ENCODE peak calls at places on chromosomes 1 and 21, in nine cellular contexts. One of them, this sample, is unnamed.

GRCh38 chr1:23801876-23802275 is 1.3 kb upstream of the GALE start:
- DNase-seq in smooth muscle cell of the brain vasculature: no peak
- DNase-seq in PC-3: no peak
- DNase-seq in activated T-helper 2 cell treated with anti-CD3 and anti-CD28 coated beads, Interferon-gamma antibody, Interleukin-2, Interleukin-4, amounts not matched to agents 10 μg/mL and 5 μg/mL and 100 μg/mL, durations not matched to agents 14 hours and 24 hours and 36 hours: no peak
- DNase-seq in fibroblast of pulmonary artery: no peak
- DNase-seq in GM12865: no peak
- DNase-seq in H7: no peak
- DNase-seq in left ventricle myocardium inferior: no peak
- DNase-seq in mammary epithelial cell: no peak
- DNase-seq in this sample: no peak

GRCh38 chr1:42777860-42778259 is 6.9 kb upstream of the TMEM269 start:
- DNase-seq in fibroblast of pulmonary artery: peak; percentile 66
- DNase-seq in mammary epithelial cell: no peak
- DNase-seq in smooth muscle cell of the brain vasculature: no peak
- DNase-seq in activated T-helper 2 cell treated with anti-CD3 and anti-CD28 coated beads, Interferon-gamma antibody, Interleukin-2, Interleukin-4, amounts not matched to agents 10 μg/mL and 5 μg/mL and 100 μg/mL, durations not matched to agents 14 hours and 24 hours and 36 hours: no peak
- DNase-seq in PC-3: peak; percentile 48
- DNase-seq in left ventricle myocardium inferior: no peak
- DNase-seq in H7: peak; percentile 82
- DNase-seq in GM12865: peak; percentile 42
- DNase-seq in this sample: no peak

GRCh38 chr1:96722161-96722908 is 751 bp downstream of the PTBP2 start:
- DNase-seq in left ventricle myocardium inferior: peak; percentile 66
- DNase-seq in smooth muscle cell of the brain vasculature: no peak
- DNase-seq in activated T-helper 2 cell treated with anti-CD3 and anti-CD28 coated beads, Interferon-gamma antibody, Interleukin-2, Interleukin-4, amounts not matched to agents 10 μg/mL and 5 μg/mL and 100 μg/mL, durations not matched to agents 14 hours and 24 hours and 36 hours: no peak
- DNase-seq in PC-3: peak; percentile 17
- DNase-seq in fibroblast of pulmonary artery: peak; percentile 74
- DNase-seq in H7: peak; percentile 83
- DNase-seq in mammary epithelial cell: peak; percentile 55
- DNase-seq in GM12865: peak; percentile 22
- DNase-seq in this sample: peak; percentile 2

GRCh38 chr1:240498335-240498734 is 113.6 kb downstream of the GREM2 start:
- DNase-seq in fibroblast of pulmonary artery: no peak
- DNase-seq in PC-3: no peak
- DNase-seq in GM12865: no peak
- DNase-seq in activated T-helper 2 cell treated with anti-CD3 and anti-CD28 coated beads, Interferon-gamma antibody, Interleukin-2, Interleukin-4, amounts not matched to agents 10 μg/mL and 5 μg/mL and 100 μg/mL, durations not matched to agents 14 hours and 24 hours and 36 hours: no peak
- DNase-seq in mammary epithelial cell: no peak
- DNase-seq in smooth muscle cell of the brain vasculature: no peak
- DNase-seq in H7: no peak
- DNase-seq in left ventricle myocardium inferior: no peak
- DNase-seq in this sample: no peak

GRCh38 chr1:228514421-228514820 is 27.2 kb downstream of the RNF187 start:
- DNase-seq in activated T-helper 2 cell treated with anti-CD3 and anti-CD28 coated beads, Interferon-gamma antibody, Interleukin-2, Interleukin-4, amounts not matched to agents 10 μg/mL and 5 μg/mL and 100 μg/mL, durations not matched to agents 14 hours and 24 hours and 36 hours: no peak
- DNase-seq in mammary epithelial cell: no peak
- DNase-seq in left ventricle myocardium inferior: no peak
- DNase-seq in GM12865: no peak
- DNase-seq in smooth muscle cell of the brain vasculature: no peak
- DNase-seq in PC-3: no peak
- DNase-seq in H7: no peak
- DNase-seq in fibroblast of pulmonary artery: no peak
- DNase-seq in this sample: no peak

GRCh38 chr1:68269637-68270430 is 37.5 kb upstream of the WLS start:
- DNase-seq in left ventricle myocardium inferior: no peak
- DNase-seq in H7: no peak
- DNase-seq in activated T-helper 2 cell treated with anti-CD3 and anti-CD28 coated beads, Interferon-gamma antibody, Interleukin-2, Interleukin-4, amounts not matched to agents 10 μg/mL and 5 μg/mL and 100 μg/mL, durations not matched to agents 14 hours and 24 hours and 36 hours: no peak
- DNase-seq in GM12865: no peak
- DNase-seq in fibroblast of pulmonary artery: peak; percentile 36
- DNase-seq in smooth muscle cell of the brain vasculature: no peak
- DNase-seq in PC-3: peak; percentile 81
- DNase-seq in mammary epithelial cell: peak; percentile 46
- DNase-seq in this sample: peak; percentile 51

GRCh38 chr1:226125097-226125630 is 61.4 kb downstream of the ACBD3 start:
- DNase-seq in smooth muscle cell of the brain vasculature: no peak
- DNase-seq in mammary epithelial cell: peak; percentile 72
- DNase-seq in PC-3: peak; percentile 99
- DNase-seq in fibroblast of pulmonary artery: peak; percentile 84
- DNase-seq in left ventricle myocardium inferior: peak; percentile 83
- DNase-seq in H7: peak; percentile 95
- DNase-seq in GM12865: peak; percentile 93
- DNase-seq in activated T-helper 2 cell treated with anti-CD3 and anti-CD28 coated beads, Interferon-gamma antibody, Interleukin-2, Interleukin-4, amounts not matched to agents 10 μg/mL and 5 μg/mL and 100 μg/mL, durations not matched to agents 14 hours and 24 hours and 36 hours: peak; percentile 80
- DNase-seq in this sample: peak; percentile 57

GRCh38 chr1:230976825-230977747 is 1.6 kb downstream of the TTC13 start:
- DNase-seq in PC-3: no peak
- DNase-seq in smooth muscle cell of the brain vasculature: no peak
- DNase-seq in fibroblast of pulmonary artery: no peak
- DNase-seq in left ventricle myocardium inferior: no peak
- DNase-seq in activated T-helper 2 cell treated with anti-CD3 and anti-CD28 coated beads, Interferon-gamma antibody, Interleukin-2, Interleukin-4, amounts not matched to agents 10 μg/mL and 5 μg/mL and 100 μg/mL, durations not matched to agents 14 hours and 24 hours and 36 hours: peak; percentile 27
- DNase-seq in mammary epithelial cell: no peak
- DNase-seq in GM12865: peak; percentile 59
- DNase-seq in H7: peak; percentile 7
- DNase-seq in this sample: no peak

GRCh38 chr1:3652538-3653285 is 396 bp downstream of the TP73 start:
- DNase-seq in smooth muscle cell of the brain vasculature: no peak
- DNase-seq in GM12865: peak; percentile 65
- DNase-seq in activated T-helper 2 cell treated with anti-CD3 and anti-CD28 coated beads, Interferon-gamma antibody, Interleukin-2, Interleukin-4, amounts not matched to agents 10 μg/mL and 5 μg/mL and 100 μg/mL, durations not matched to agents 14 hours and 24 hours and 36 hours: no peak
- DNase-seq in H7: peak; percentile 84
- DNase-seq in PC-3: no peak
- DNase-seq in left ventricle myocardium inferior: no peak
- DNase-seq in mammary epithelial cell: no peak
- DNase-seq in fibroblast of pulmonary artery: no peak
- DNase-seq in this sample: no peak

GRCh38 chr1:1171551-1172340 is 1.9 kb upstream of the TTLL10 start:
- DNase-seq in left ventricle myocardium inferior: no peak
- DNase-seq in H7: peak; percentile 55
- DNase-seq in fibroblast of pulmonary artery: no peak
- DNase-seq in mammary epithelial cell: no peak
- DNase-seq in GM12865: peak; percentile 34
- DNase-seq in smooth muscle cell of the brain vasculature: no peak
- DNase-seq in PC-3: no peak
- DNase-seq in activated T-helper 2 cell treated with anti-CD3 and anti-CD28 coated beads, Interferon-gamma antibody, Interleukin-2, Interleukin-4, amounts not matched to agents 10 μg/mL and 5 μg/mL and 100 μg/mL, durations not matched to agents 14 hours and 24 hours and 36 hours: no peak
- DNase-seq in this sample: no peak

GRCh38 chr1:154870117-154870571 is at the start of gene KCNN3:
- DNase-seq in fibroblast of pulmonary artery: peak; percentile 91
- DNase-seq in left ventricle myocardium inferior: peak; percentile 94
- DNase-seq in PC-3: peak; percentile 66
- DNase-seq in H7: peak; percentile 98
- DNase-seq in GM12865: peak; percentile 96
- DNase-seq in activated T-helper 2 cell treated with anti-CD3 and anti-CD28 coated beads, Interferon-gamma antibody, Interleukin-2, Interleukin-4, amounts not matched to agents 10 μg/mL and 5 μg/mL and 100 μg/mL, durations not matched to agents 14 hours and 24 hours and 36 hours: peak; percentile 79
- DNase-seq in smooth muscle cell of the brain vasculature: peak; percentile 62
- DNase-seq in mammary epithelial cell: peak; percentile 87
- DNase-seq in this sample: peak; percentile 41

GRCh38 chr1:186187601-186188000 is 187.5 kb downstream of the TPR start:
- DNase-seq in H7: no peak
- DNase-seq in left ventricle myocardium inferior: no peak
- DNase-seq in GM12865: peak; percentile 26
- DNase-seq in fibroblast of pulmonary artery: no peak
- DNase-seq in PC-3: peak; percentile 83
- DNase-seq in activated T-helper 2 cell treated with anti-CD3 and anti-CD28 coated beads, Interferon-gamma antibody, Interleukin-2, Interleukin-4, amounts not matched to agents 10 μg/mL and 5 μg/mL and 100 μg/mL, durations not matched to agents 14 hours and 24 hours and 36 hours: no peak
- DNase-seq in smooth muscle cell of the brain vasculature: no peak
- DNase-seq in mammary epithelial cell: peak; percentile 92
- DNase-seq in this sample: no peak

GRCh38 chr1:214551052-214551435 is 358 bp downstream of the PTPN14 start:
- DNase-seq in GM12865: no peak
- DNase-seq in mammary epithelial cell: no peak
- DNase-seq in PC-3: no peak
- DNase-seq in H7: peak; percentile 80
- DNase-seq in fibroblast of pulmonary artery: no peak
- DNase-seq in smooth muscle cell of the brain vasculature: no peak
- DNase-seq in left ventricle myocardium inferior: peak; percentile 57
- DNase-seq in activated T-helper 2 cell treated with anti-CD3 and anti-CD28 coated beads, Interferon-gamma antibody, Interleukin-2, Interleukin-4, amounts not matched to agents 10 μg/mL and 5 μg/mL and 100 μg/mL, durations not matched to agents 14 hours and 24 hours and 36 hours: peak; percentile 17
- DNase-seq in this sample: no peak

GRCh38 chr1:201076036-201076435 is 36.2 kb downstream of the CACNA1S start:
- DNase-seq in mammary epithelial cell: no peak
- DNase-seq in activated T-helper 2 cell treated with anti-CD3 and anti-CD28 coated beads, Interferon-gamma antibody, Interleukin-2, Interleukin-4, amounts not matched to agents 10 μg/mL and 5 μg/mL and 100 μg/mL, durations not matched to agents 14 hours and 24 hours and 36 hours: no peak
- DNase-seq in fibroblast of pulmonary artery: no peak
- DNase-seq in smooth muscle cell of the brain vasculature: no peak
- DNase-seq in H7: no peak
- DNase-seq in PC-3: no peak
- DNase-seq in GM12865: no peak
- DNase-seq in left ventricle myocardium inferior: no peak
- DNase-seq in this sample: no peak

GRCh38 chr1:181089017-181089776 is 697 bp downstream of the IER5 start:
- DNase-seq in mammary epithelial cell: no peak
- DNase-seq in GM12865: peak; percentile 48
- DNase-seq in H7: peak; percentile 65
- DNase-seq in fibroblast of pulmonary artery: no peak
- DNase-seq in left ventricle myocardium inferior: peak; percentile 39
- DNase-seq in smooth muscle cell of the brain vasculature: no peak
- DNase-seq in activated T-helper 2 cell treated with anti-CD3 and anti-CD28 coated beads, Interferon-gamma antibody, Interleukin-2, Interleukin-4, amounts not matched to agents 10 μg/mL and 5 μg/mL and 100 μg/mL, durations not matched to agents 14 hours and 24 hours and 36 hours: peak; percentile 43
- DNase-seq in PC-3: no peak
- DNase-seq in this sample: no peak

GRCh38 chr1:173249349-173249748 is 42.2 kb upstream of the TNFSF4 start:
- DNase-seq in left ventricle myocardium inferior: no peak
- DNase-seq in fibroblast of pulmonary artery: peak; percentile 8
- DNase-seq in activated T-helper 2 cell treated with anti-CD3 and anti-CD28 coated beads, Interferon-gamma antibody, Interleukin-2, Interleukin-4, amounts not matched to agents 10 μg/mL and 5 μg/mL and 100 μg/mL, durations not matched to agents 14 hours and 24 hours and 36 hours: no peak
- DNase-seq in H7: no peak
- DNase-seq in mammary epithelial cell: peak; percentile 63
- DNase-seq in GM12865: no peak
- DNase-seq in smooth muscle cell of the brain vasculature: no peak
- DNase-seq in PC-3: peak; percentile 51
- DNase-seq in this sample: no peak

GRCh38 chr1:202952818-202953217 is 5.3 kb downstream of the ADIPOR1 start:
- DNase-seq in left ventricle myocardium inferior: no peak
- DNase-seq in activated T-helper 2 cell treated with anti-CD3 and anti-CD28 coated beads, Interferon-gamma antibody, Interleukin-2, Interleukin-4, amounts not matched to agents 10 μg/mL and 5 μg/mL and 100 μg/mL, durations not matched to agents 14 hours and 24 hours and 36 hours: no peak
- DNase-seq in mammary epithelial cell: peak; percentile 93
- DNase-seq in H7: no peak
- DNase-seq in PC-3: peak; percentile 80
- DNase-seq in fibroblast of pulmonary artery: peak; percentile 95
- DNase-seq in smooth muscle cell of the brain vasculature: no peak
- DNase-seq in GM12865: no peak
- DNase-seq in this sample: no peak

GRCh38 chr1:61082336-61083013 is at the start of gene NFIA:
- DNase-seq in mammary epithelial cell: peak; percentile 62
- DNase-seq in H7: peak; percentile 64
- DNase-seq in smooth muscle cell of the brain vasculature: no peak
- DNase-seq in left ventricle myocardium inferior: peak; percentile 54
- DNase-seq in GM12865: no peak
- DNase-seq in PC-3: peak; percentile 68
- DNase-seq in fibroblast of pulmonary artery: peak; percentile 85
- DNase-seq in activated T-helper 2 cell treated with anti-CD3 and anti-CD28 coated beads, Interferon-gamma antibody, Interleukin-2, Interleukin-4, amounts not matched to agents 10 μg/mL and 5 μg/mL and 100 μg/mL, durations not matched to agents 14 hours and 24 hours and 36 hours: no peak
- DNase-seq in this sample: peak; percentile 59

GRCh38 chr1:224340711-224341384 is 10.9 kb upstream of the NVL start:
- DNase-seq in left ventricle myocardium inferior: peak; percentile 23
- DNase-seq in H7: peak; percentile 81
- DNase-seq in fibroblast of pulmonary artery: no peak
- DNase-seq in mammary epithelial cell: no peak
- DNase-seq in PC-3: peak; percentile 36
- DNase-seq in GM12865: peak; percentile 37
- DNase-seq in activated T-helper 2 cell treated with anti-CD3 and anti-CD28 coated beads, Interferon-gamma antibody, Interleukin-2, Interleukin-4, amounts not matched to agents 10 μg/mL and 5 μg/mL and 100 μg/mL, durations not matched to agents 14 hours and 24 hours and 36 hours: no peak
- DNase-seq in smooth muscle cell of the brain vasculature: no peak
- DNase-seq in this sample: no peak

GRCh38 chr1:231279081-231279480 is 38.1 kb downstream of the GNPAT start:
- DNase-seq in PC-3: peak; percentile 12
- DNase-seq in smooth muscle cell of the brain vasculature: peak; percentile 45
- DNase-seq in H7: no peak
- DNase-seq in activated T-helper 2 cell treated with anti-CD3 and anti-CD28 coated beads, Interferon-gamma antibody, Interleukin-2, Interleukin-4, amounts not matched to agents 10 μg/mL and 5 μg/mL and 100 μg/mL, durations not matched to agents 14 hours and 24 hours and 36 hours: no peak
- DNase-seq in left ventricle myocardium inferior: no peak
- DNase-seq in mammary epithelial cell: peak; percentile 68
- DNase-seq in fibroblast of pulmonary artery: peak; percentile 70
- DNase-seq in GM12865: no peak
- DNase-seq in this sample: no peak

GRCh38 chr1:12140676-12141532 is 25.9 kb upstream of the TNFRSF1B start:
- DNase-seq in activated T-helper 2 cell treated with anti-CD3 and anti-CD28 coated beads, Interferon-gamma antibody, Interleukin-2, Interleukin-4, amounts not matched to agents 10 μg/mL and 5 μg/mL and 100 μg/mL, durations not matched to agents 14 hours and 24 hours and 36 hours: no peak
- DNase-seq in GM12865: no peak
- DNase-seq in PC-3: no peak
- DNase-seq in fibroblast of pulmonary artery: no peak
- DNase-seq in smooth muscle cell of the brain vasculature: no peak
- DNase-seq in mammary epithelial cell: no peak
- DNase-seq in left ventricle myocardium inferior: peak; percentile 25
- DNase-seq in H7: no peak
- DNase-seq in this sample: no peak

GRCh38 chr1:17704176-17704575 is 51.0 kb upstream of the ACTL8 start:
- DNase-seq in mammary epithelial cell: no peak
- DNase-seq in smooth muscle cell of the brain vasculature: no peak
- DNase-seq in H7: no peak
- DNase-seq in activated T-helper 2 cell treated with anti-CD3 and anti-CD28 coated beads, Interferon-gamma antibody, Interleukin-2, Interleukin-4, amounts not matched to agents 10 μg/mL and 5 μg/mL and 100 μg/mL, durations not matched to agents 14 hours and 24 hours and 36 hours: no peak
- DNase-seq in fibroblast of pulmonary artery: no peak
- DNase-seq in GM12865: no peak
- DNase-seq in left ventricle myocardium inferior: no peak
- DNase-seq in PC-3: no peak
- DNase-seq in this sample: no peak

GRCh38 chr1:209546390-209547080 is 37.0 kb upstream of the CAMK1G start:
- DNase-seq in activated T-helper 2 cell treated with anti-CD3 and anti-CD28 coated beads, Interferon-gamma antibody, Interleukin-2, Interleukin-4, amounts not matched to agents 10 μg/mL and 5 μg/mL and 100 μg/mL, durations not matched to agents 14 hours and 24 hours and 36 hours: no peak
- DNase-seq in H7: no peak
- DNase-seq in left ventricle myocardium inferior: no peak
- DNase-seq in mammary epithelial cell: no peak
- DNase-seq in smooth muscle cell of the brain vasculature: no peak
- DNase-seq in PC-3: no peak
- DNase-seq in GM12865: no peak
- DNase-seq in fibroblast of pulmonary artery: no peak
- DNase-seq in this sample: no peak

GRCh38 chr1:199693724-199694123 is 333.8 kb upstream of the NR5A2 start:
- DNase-seq in GM12865: no peak
- DNase-seq in PC-3: no peak
- DNase-seq in fibroblast of pulmonary artery: no peak
- DNase-seq in activated T-helper 2 cell treated with anti-CD3 and anti-CD28 coated beads, Interferon-gamma antibody, Interleukin-2, Interleukin-4, amounts not matched to agents 10 μg/mL and 5 μg/mL and 100 μg/mL, durations not matched to agents 14 hours and 24 hours and 36 hours: no peak
- DNase-seq in smooth muscle cell of the brain vasculature: no peak
- DNase-seq in H7: no peak
- DNase-seq in left ventricle myocardium inferior: no peak
- DNase-seq in mammary epithelial cell: no peak
- DNase-seq in this sample: no peak

GRCh38 chr21:26140185-26140584 is 30.4 kb downstream of the APP start:
- DNase-seq in PC-3: peak; percentile 98
- DNase-seq in activated T-helper 2 cell treated with anti-CD3 and anti-CD28 coated beads, Interferon-gamma antibody, Interleukin-2, Interleukin-4, amounts not matched to agents 10 μg/mL and 5 μg/mL and 100 μg/mL, durations not matched to agents 14 hours and 24 hours and 36 hours: no peak
- DNase-seq in H7: no peak
- DNase-seq in left ventricle myocardium inferior: peak; percentile 53
- DNase-seq in smooth muscle cell of the brain vasculature: no peak
- DNase-seq in mammary epithelial cell: peak; percentile 90
- DNase-seq in GM12865: no peak
- DNase-seq in fibroblast of pulmonary artery: peak; percentile 99
- DNase-seq in this sample: peak; percentile 92

GRCh38 chr1:70429219-70429618 is 18.2 kb downstream of the CTH start:
- DNase-seq in H7: no peak
- DNase-seq in PC-3: peak; percentile 91
- DNase-seq in smooth muscle cell of the brain vasculature: no peak
- DNase-seq in fibroblast of pulmonary artery: no peak
- DNase-seq in activated T-helper 2 cell treated with anti-CD3 and anti-CD28 coated beads, Interferon-gamma antibody, Interleukin-2, Interleukin-4, amounts not matched to agents 10 μg/mL and 5 μg/mL and 100 μg/mL, durations not matched to agents 14 hours and 24 hours and 36 hours: no peak
- DNase-seq in GM12865: no peak
- DNase-seq in left ventricle myocardium inferior: no peak
- DNase-seq in mammary epithelial cell: no peak
- DNase-seq in this sample: no peak

GRCh38 chr1:101290922-101291561 is 54.2 kb downstream of the S1PR1 start:
- DNase-seq in H7: no peak
- DNase-seq in fibroblast of pulmonary artery: no peak
- DNase-seq in GM12865: peak; percentile 39
- DNase-seq in left ventricle myocardium inferior: no peak
- DNase-seq in mammary epithelial cell: no peak
- DNase-seq in PC-3: no peak
- DNase-seq in activated T-helper 2 cell treated with anti-CD3 and anti-CD28 coated beads, Interferon-gamma antibody, Interleukin-2, Interleukin-4, amounts not matched to agents 10 μg/mL and 5 μg/mL and 100 μg/mL, durations not matched to agents 14 hours and 24 hours and 36 hours: no peak
- DNase-seq in smooth muscle cell of the brain vasculature: no peak
- DNase-seq in this sample: no peak

GRCh38 chr1:232428781-232429530 is 201.0 kb downstream of the SIPA1L2 start:
- DNase-seq in H7: no peak
- DNase-seq in mammary epithelial cell: no peak
- DNase-seq in fibroblast of pulmonary artery: peak; percentile 24
- DNase-seq in left ventricle myocardium inferior: no peak
- DNase-seq in smooth muscle cell of the brain vasculature: peak; percentile 10
- DNase-seq in activated T-helper 2 cell treated with anti-CD3 and anti-CD28 coated beads, Interferon-gamma antibody, Interleukin-2, Interleukin-4, amounts not matched to agents 10 μg/mL and 5 μg/mL and 100 μg/mL, durations not matched to agents 14 hours and 24 hours and 36 hours: no peak
- DNase-seq in GM12865: no peak
- DNase-seq in PC-3: peak; percentile 62
- DNase-seq in this sample: no peak

GRCh38 chr1:178344513-178345077 is 152.2 kb downstream of the CLEC20A start:
- DNase-seq in fibroblast of pulmonary artery: peak; percentile 97
- DNase-seq in mammary epithelial cell: peak; percentile 87
- DNase-seq in smooth muscle cell of the brain vasculature: peak; percentile 28
- DNase-seq in activated T-helper 2 cell treated with anti-CD3 and anti-CD28 coated beads, Interferon-gamma antibody, Interleukin-2, Interleukin-4, amounts not matched to agents 10 μg/mL and 5 μg/mL and 100 μg/mL, durations not matched to agents 14 hours and 24 hours and 36 hours: no peak
- DNase-seq in left ventricle myocardium inferior: no peak
- DNase-seq in H7: peak; percentile 42
- DNase-seq in PC-3: peak; percentile 66
- DNase-seq in GM12865: peak; percentile 16
- DNase-seq in this sample: peak; percentile 51

GRCh38 chr1:89295187-89295586 is 22.5 kb upstream of the GBP5 start:
- DNase-seq in smooth muscle cell of the brain vasculature: no peak
- DNase-seq in H7: no peak
- DNase-seq in left ventricle myocardium inferior: no peak
- DNase-seq in PC-3: no peak
- DNase-seq in fibroblast of pulmonary artery: no peak
- DNase-seq in GM12865: no peak
- DNase-seq in activated T-helper 2 cell treated with anti-CD3 and anti-CD28 coated beads, Interferon-gamma antibody, Interleukin-2, Interleukin-4, amounts not matched to agents 10 μg/mL and 5 μg/mL and 100 μg/mL, durations not matched to agents 14 hours and 24 hours and 36 hours: no peak
- DNase-seq in mammary epithelial cell: no peak
- DNase-seq in this sample: no peak

GRCh38 chr1:1212780-1213152 is 1.2 kb downstream of the TNFRSF4 start:
- DNase-seq in activated T-helper 2 cell treated with anti-CD3 and anti-CD28 coated beads, Interferon-gamma antibody, Interleukin-2, Interleukin-4, amounts not matched to agents 10 μg/mL and 5 μg/mL and 100 μg/mL, durations not matched to agents 14 hours and 24 hours and 36 hours: no peak
- DNase-seq in left ventricle myocardium inferior: peak; percentile 50
- DNase-seq in GM12865: no peak
- DNase-seq in H7: peak; percentile 71
- DNase-seq in PC-3: no peak
- DNase-seq in mammary epithelial cell: no peak
- DNase-seq in fibroblast of pulmonary artery: no peak
- DNase-seq in smooth muscle cell of the brain vasculature: no peak
- DNase-seq in this sample: no peak